ENCODE peak calls at places on chromosomes 1 and 21, in five cellular contexts. O is HEK293T, H is HepG2, Y is K562, X is SK-N-SH. L is an unnamed sample.
A peak's percentile ranks its signal among the peaks of the same experiment; 100 is the strongest.

GRCh38 chr1:150971583-150972416 is 2.8 kb downstream of the CERS2 start:
- DNase-seq in O (no peak), H (peak; percentile 87), Y (no peak), X (peak; percentile 39), L (no peak)

GRCh38 chr1:100152271-100152670 is 19.3 kb downstream of the TRMT13 start:
- DNase-seq in O (no peak), H (no peak), Y (no peak), X (no peak), L (no peak)

GRCh38 chr1:5992814-5993552 is 758 bp upstream of the NPHP4 start:
- DNase-seq in O (peak; percentile 49), H (no peak), Y (peak; percentile 80), X (peak; percentile 83), L (no peak)

GRCh38 chr1:169312084-169312954 is 55.3 kb downstream of the NME7 start:
- DNase-seq in O (peak; percentile 28), H (no peak), Y (peak; percentile 58), X (no peak), L (peak; percentile 9)

GRCh38 chr1:21559788-21560567 is 50.8 kb downstream of the ALPL start:
- DNase-seq in O (no peak), H (no peak), Y (no peak), X (no peak), L (no peak)

GRCh38 chr1:51644533-51645197 is 27.8 kb downstream of the OSBPL9 start:
- DNase-seq in O (no peak), H (no peak), Y (no peak), X (no peak), L (no peak)

GRCh38 chr21:15277498-15277897 is 212.7 kb upstream of the NRIP1 start:
- DNase-seq in O (no peak), H (no peak), Y (no peak), X (no peak), L (no peak)

GRCh38 chr1:58779837-58780585 is 3.8 kb downstream of the JUN start:
- DNase-seq in O (peak; percentile 34), H (peak; percentile 33), Y (no peak), X (no peak), L (no peak)

GRCh38 chr1:31576201-31576669 is at the start of gene TINAGL1:
- DNase-seq in O (no peak), H (peak; percentile 81), Y (peak; percentile 82), X (no peak), L (no peak)

GRCh38 chr1:109636201-109636952 is 16.7 kb downstream of the AMPD2 start:
- DNase-seq in O (no peak), H (peak; percentile 46), Y (peak; percentile 48), X (no peak), L (no peak)

GRCh38 chr1:207151920-207152319 is 47.9 kb downstream of the C4BPA start:
- DNase-seq in O (no peak), H (no peak), Y (no peak), X (no peak), L (no peak)

GRCh38 chr1:112298558-112298957 is 97.5 kb upstream of the CTTNBP2NL start:
- DNase-seq in O (peak; percentile 75), H (peak; percentile 38), Y (peak; percentile 72), X (peak; percentile 42), L (no peak)

GRCh38 chr21:42263591-42264131 is 44.7 kb downstream of the ABCG1 start:
- DNase-seq in O (no peak), H (no peak), Y (no peak), X (no peak), L (no peak)

GRCh38 chr1:237525102-237525501 is 365.6 kb downstream of the ZP4 start:
- DNase-seq in O (no peak), H (no peak), Y (no peak), X (no peak), L (no peak)

GRCh38 chr1:204377800-204378608 is 18.3 kb upstream of the PLEKHA6 start:
- DNase-seq in O (peak; percentile 67), H (peak; percentile 69), Y (peak; percentile 52), X (peak; percentile 81), L (no peak)

GRCh38 chr21:16318651-16319300 is 589.0 kb downstream of the USP25 start:
- DNase-seq in O (no peak), H (no peak), Y (no peak), X (no peak), L (no peak)

GRCh38 chr1:64235133-64235532 is 31.7 kb downstream of the UBE2U start:
- DNase-seq in O (no peak), H (no peak), Y (no peak), X (no peak), L (no peak)

GRCh38 chr1:235725493-235725892 is 75.9 kb upstream of the GNG4 start:
- DNase-seq in O (no peak), H (no peak), Y (no peak), X (no peak), L (no peak)

GRCh38 chr1:25917996-25918395 is 11.8 kb upstream of the STMN1 start:
- DNase-seq in O (no peak), H (no peak), Y (no peak), X (no peak), L (no peak)

GRCh38 chr1:93605812-93606512 is 75.7 kb downstream of the BCAR3 start:
- DNase-seq in O (no peak), H (no peak), Y (no peak), X (no peak), L (no peak)

GRCh38 chr1:172252925-172253324 is 167.6 kb upstream of the C1orf105 start:
- DNase-seq in O (no peak), H (no peak), Y (no peak), X (no peak), L (no peak)

GRCh38 chr1:181391297-181391905 is 91.9 kb upstream of the CACNA1E start:
- DNase-seq in O (peak; percentile 51), H (no peak), Y (no peak), X (no peak), L (no peak)

GRCh38 chr1:84363019-84363418 is 35.3 kb upstream of the DNASE2B start:
- DNase-seq in O (no peak), H (no peak), Y (no peak), X (no peak), L (no peak)

DNA sequence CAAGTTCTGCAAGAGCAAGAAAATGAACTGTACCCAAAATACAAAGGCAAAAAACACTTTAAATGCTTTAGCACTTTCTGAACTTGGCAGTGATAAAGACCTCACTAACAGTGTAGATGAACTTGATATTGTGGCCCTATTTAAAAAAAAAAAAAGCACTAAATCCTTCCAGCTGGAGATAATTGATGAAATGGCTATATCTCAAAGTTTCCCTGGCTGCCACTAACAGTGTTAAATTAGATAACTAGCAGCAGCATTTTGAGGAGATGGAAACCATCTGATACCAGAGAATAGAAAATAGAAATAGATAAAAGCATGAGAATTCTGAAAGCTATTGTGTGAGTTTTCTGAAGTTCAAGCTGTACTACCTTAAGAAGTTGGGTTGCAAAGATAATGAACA is 317.2 kb downstream of the RWDD3 start:
- DNase-seq in O (no peak), H (no peak), Y (no peak), X (no peak), L (no peak)
- TF ChIP-seq FOXM1 in O (no peak), H (no peak), Y (no peak), X (no peak), L (no peak)

GRCh38 chr21:26153758-26154157 is 16.8 kb downstream of the APP start:
- DNase-seq in O (no peak), H (no peak), Y (no peak), X (no peak), L (no peak)

GRCh38 chr21:26148071-26148470 is 22.5 kb downstream of the APP start:
- DNase-seq in O (no peak), H (no peak), Y (no peak), X (no peak), L (no peak)

GRCh38 chr21:26147535-26147934 is 23.0 kb downstream of the APP start:
- DNase-seq in O (no peak), H (no peak), Y (no peak), X (no peak), L (no peak)

GRCh38 chr21:26146681-26147080 is 23.9 kb downstream of the APP start:
- DNase-seq in O (no peak), H (no peak), Y (no peak), X (no peak), L (no peak)

DNA sequence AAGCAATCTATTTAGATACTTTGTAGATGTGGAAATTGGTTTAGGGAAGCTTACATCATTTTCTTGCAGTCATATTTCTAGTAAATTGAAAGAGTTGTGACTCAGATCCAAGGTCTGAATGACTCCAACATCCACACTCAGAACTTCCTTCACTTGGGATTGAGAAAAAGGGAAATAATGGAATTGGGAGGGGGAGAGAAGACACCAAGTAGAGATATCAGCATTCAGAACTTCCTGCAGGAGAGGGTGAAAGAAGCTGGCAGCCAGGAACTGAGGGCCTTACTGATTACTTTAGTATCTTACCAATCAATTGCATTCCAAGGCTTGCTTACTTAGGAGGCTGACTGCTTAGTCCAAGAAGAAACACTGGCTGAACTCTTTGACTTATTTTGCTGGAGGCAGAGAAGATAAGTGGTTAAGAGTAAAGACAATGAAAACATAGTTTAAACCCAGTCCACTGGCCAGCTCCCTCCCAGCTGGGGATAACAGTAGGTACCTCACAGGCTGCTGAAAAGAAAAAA is 21.7 kb downstream of the APP start:
- DNase-seq in O (no peak), H (no peak), Y (no peak), X (no peak), L (no peak)
- TF ChIP-seq FOXM1 in O (no peak), H (no peak), Y (no peak), X (no peak), L (no peak)

GRCh38 chr1:10379676-10380075 is 19.2 kb upstream of the PGD start:
- DNase-seq in O (no peak), H (no peak), Y (no peak), X (no peak), L (no peak)

GRCh38 chr1:10374442-10374860 is 24.4 kb upstream of the PGD start:
- DNase-seq in O (no peak), H (no peak), Y (no peak), X (no peak), L (no peak)

GRCh38 chr1:10379101-10379620 is 19.7 kb upstream of the PGD start:
- DNase-seq in O (no peak), H (no peak), Y (no peak), X (no peak), L (no peak)

GRCh38 chr1:10380594-10381275 is 18.1 kb upstream of the PGD start:
- DNase-seq in O (no peak), H (peak; percentile 30), Y (no peak), X (no peak), L (no peak)

DNA sequence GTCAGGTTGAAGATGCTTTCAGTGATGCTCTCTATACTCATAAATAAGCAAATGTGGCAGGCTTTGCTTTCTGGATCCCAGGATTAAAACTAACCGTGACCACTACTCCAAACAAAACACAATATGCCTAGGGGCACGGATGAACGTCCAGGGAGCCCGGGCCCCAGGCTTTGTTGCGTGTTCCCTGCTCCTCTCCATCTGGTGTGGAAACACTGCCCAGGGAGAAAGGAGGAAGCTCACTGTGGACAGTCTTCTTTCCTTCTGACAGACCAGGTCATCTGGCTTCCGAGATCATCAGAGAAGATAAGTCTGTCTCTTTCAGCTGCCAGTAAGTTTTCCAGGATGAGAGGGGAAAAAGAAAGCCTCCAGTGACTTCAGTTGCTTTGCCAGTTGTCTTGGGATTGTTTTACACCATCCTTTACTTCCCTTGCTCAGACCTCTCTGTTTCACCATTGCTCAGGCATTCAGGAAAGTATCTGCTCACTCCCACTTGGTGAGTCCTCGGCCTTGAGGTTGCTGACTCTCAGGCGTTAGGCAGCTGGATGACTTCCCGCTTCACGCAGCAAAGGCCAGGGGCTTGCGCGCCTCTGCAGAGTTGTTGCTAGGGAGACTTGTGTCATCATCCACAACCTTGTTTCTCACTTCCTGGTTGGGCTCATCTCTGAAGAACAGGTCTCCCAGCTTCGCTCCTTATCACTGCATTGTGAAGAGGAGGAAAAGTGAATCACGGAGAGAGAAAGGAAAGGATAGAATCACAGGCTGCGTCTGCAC is 20.6 kb upstream of the PGD start:
- DNase-seq in O (no peak), H (no peak), Y (peak; percentile 48), X (no peak), L (no peak)
- TF ChIP-seq FOXM1 in O (no peak), H (no peak), Y (no peak), X (no peak), L (no peak)

GRCh38 chr21:45880097-45881068 is 101.2 kb upstream of the COL6A1 start:
- DNase-seq in O (peak; percentile 86), H (peak; percentile 71), Y (peak; percentile 66), X (peak; percentile 32), L (no peak)
- TF ChIP-seq FOXM1 in O (no peak), H (no peak), Y (no peak), X (no peak), L (no peak)